ENCODE peak calls at places on chromosomes 4 and X, in four cellular contexts. A is H1, N is K562, Y is HepG2. Q is an unnamed sample.

GRCh38 chr4:45662996-45663395 is 460.9 kb downstream of the GABRG1 start:
- DNase-seq in A (no peak), N (no peak), Y (no peak), Q (no peak)

GRCh38 chr4:8026455-8026854 is 86.8 kb upstream of the AFAP1 start:
- DNase-seq in N (no peak), A (no peak), Y (no peak), Q (no peak)

GRCh38 chr4:83454626-83455025 is 997 bp downstream of the HELQ start:
- DNase-seq in A (no peak), N (no peak), Y (no peak), Q (no peak)

GRCh38 chr4:90142091-90142490 is 14.9 kb downstream of the CCSER1 start:
- DNase-seq in Y (no peak), N (no peak), A (no peak), Q (no peak)

GRCh38 chr4:51867689-51868448 is 24.9 kb downstream of the DCUN1D4 start:
- DNase-seq in Y (no peak), N (no peak), A (no peak), Q (no peak)

GRCh38 chr4:186904104-186904503 is 180.4 kb upstream of the FAT1 start:
- DNase-seq in N (no peak), A (no peak), Y (peak; percentile 47), Q (no peak)

GRCh38 chrX:38929966-38930421 is 128.7 kb downstream of the MID1IP1 start:
- DNase-seq in A (no peak), Y (no peak), N (no peak), Q (no peak)

GRCh38 chr4:93731448-93731847 is 97.1 kb upstream of the ATOH1 start:
- DNase-seq in Y (no peak), N (no peak), A (no peak), Q (no peak)

GRCh38 chr4:8904666-8905065 is 33.0 kb upstream of the HMX1 start:
- DNase-seq in Y (no peak), A (no peak), N (no peak), Q (no peak)

GRCh38 chr4:139575072-139575471 is 19.1 kb upstream of the SETD7 start:
- DNase-seq in Y (no peak), A (no peak), N (no peak), Q (no peak)

GRCh38 chr4:3516836-3517730 is 15.1 kb downstream of the LRPAP1 start:
- DNase-seq in N (no peak), Y (no peak), A (no peak), Q (no peak)

GRCh38 chr4:139808381-139809206 is 143.0 kb downstream of the MGST2 start:
- DNase-seq in Y (peak; percentile 13), N (no peak), A (no peak), Q (no peak)

GRCh38 chrX:151902813-151903591 is 9.7 kb upstream of the MAGEA4 start:
- DNase-seq in N (no peak), A (no peak), Y (peak; percentile 2), Q (peak; percentile 29)

GRCh38 chrX:133909888-133910287 is 75.5 kb downstream of the GPC3 start:
- DNase-seq in Y (no peak), A (no peak), N (no peak), Q (no peak)

GRCh38 chr4:47451657-47452056 is 11.8 kb downstream of the COMMD8 start:
- DNase-seq in A (no peak), Y (no peak), N (no peak), Q (no peak)

GRCh38 chr4:107243141-107243779 is 207.1 kb upstream of the DKK2 start:
- DNase-seq in Y (no peak), A (no peak), N (no peak), Q (no peak)

GRCh38 chr4:174225247-174226054 is 58.0 kb downstream of the FBXO8 start:
- DNase-seq in N (no peak), A (no peak), Y (no peak), Q (no peak)

GRCh38 chr4:53688186-53688790 is 97.0 kb upstream of the LNX1 start:
- DNase-seq in Y (no peak), A (no peak), N (no peak), Q (no peak)

GRCh38 chr4:174592985-174593335 is 70.7 kb upstream of the HPGD start:
- DNase-seq in N (no peak), Y (no peak), A (no peak), Q (no peak)

GRCh38 chrX:74349387-74349786 is 45.4 kb downstream of the ZCCHC13 start:
- DNase-seq in N (no peak), Y (peak; percentile 3), A (no peak), Q (peak; percentile 6)

GRCh38 chr4:113467581-113467980 is 294.0 kb downstream of the CAMK2D start:
- DNase-seq in Y (no peak), A (no peak), N (no peak), Q (no peak)

GRCh38 chr4:146654976-146655761 is 16.5 kb downstream of the POU4F2 start:
- DNase-seq in N (no peak), Y (no peak), A (no peak), Q (no peak)
- H3K4me2 ChIP-seq in N (no peak overlapping the region), Y (no peak overlapping the region), A (peak overlapping the region; percentile 67), Q (no peak overlapping the region)

DNA sequence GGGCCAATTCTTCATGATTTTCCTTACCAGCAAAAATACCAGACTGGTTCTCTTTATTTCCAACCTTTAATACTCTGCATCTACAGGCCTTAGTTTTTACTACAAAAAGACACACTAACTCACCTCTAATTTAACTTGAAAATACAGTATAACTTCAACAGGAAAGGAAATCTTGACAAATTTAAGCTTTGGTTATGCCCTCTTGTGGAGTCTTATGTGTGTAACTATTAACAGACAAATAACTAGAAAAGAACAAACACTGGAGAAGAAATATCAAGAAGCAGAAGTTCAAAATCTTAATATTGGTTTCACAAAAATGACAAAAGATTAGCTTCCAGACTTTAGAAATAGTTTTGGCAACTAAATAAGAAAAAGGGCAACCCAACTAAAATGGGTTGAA is 33.0 kb downstream of the PPA2 start:
- DNase-seq in Y (no peak), A (no peak), N (no peak), Q (no peak)
- TF ChIP-seq CTCF in Y (no peak), A (no peak), N (no peak), Q (no peak)

GRCh38 chr4:42377497-42377896 is 19.8 kb upstream of the SHISA3 start:
- DNase-seq in A (no peak), N (no peak), Y (no peak), Q (no peak)
- TF ChIP-seq FOSL1 in A (no peak), N (no peak), Y (no peak), Q (no peak)

DNA sequence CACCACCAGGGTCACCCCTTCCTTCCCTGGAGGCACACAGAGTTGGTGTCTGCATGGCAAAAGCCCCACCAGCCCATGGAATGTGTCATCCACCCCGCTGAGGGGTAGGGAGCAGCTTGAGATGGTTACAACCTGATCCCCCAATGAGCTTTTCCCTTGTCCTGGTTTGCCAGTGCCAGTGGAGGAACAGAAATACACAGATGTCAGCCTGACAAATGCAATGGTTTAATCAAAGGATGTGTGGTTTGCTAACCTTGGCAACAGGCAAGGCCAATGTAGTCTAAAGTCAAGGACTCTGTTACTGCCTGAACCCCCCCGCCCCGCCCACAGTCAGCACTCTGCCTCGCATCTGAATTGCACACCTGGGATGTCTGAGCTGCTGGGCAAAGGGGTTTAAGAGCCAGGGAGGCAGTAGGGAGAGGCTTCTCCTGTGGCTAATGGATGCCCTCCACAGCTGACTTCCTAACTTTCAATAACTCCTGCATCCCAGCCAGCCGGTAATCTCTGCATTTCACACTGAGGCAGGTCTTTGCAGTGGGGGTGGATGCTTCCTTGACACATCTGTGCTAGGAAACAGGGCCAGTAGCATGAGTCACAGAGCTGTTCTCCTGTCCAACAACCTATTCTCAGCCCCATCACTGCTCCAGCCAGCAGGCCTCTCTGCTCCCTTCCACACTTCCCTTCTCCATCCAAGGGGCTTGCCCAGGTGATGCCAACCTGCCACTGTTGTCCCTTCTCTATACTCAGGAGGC is 137.5 kb downstream of the AMMECR1 start:
- DNase-seq in Y (no peak), N (no peak), A (no peak), Q (peak; percentile 16)
- H3K4me2 ChIP-seq in Y (no peak overlapping the region), N (no peak overlapping the region), A (no peak overlapping the region), Q (peak overlapping the region; percentile 62)

DNA sequence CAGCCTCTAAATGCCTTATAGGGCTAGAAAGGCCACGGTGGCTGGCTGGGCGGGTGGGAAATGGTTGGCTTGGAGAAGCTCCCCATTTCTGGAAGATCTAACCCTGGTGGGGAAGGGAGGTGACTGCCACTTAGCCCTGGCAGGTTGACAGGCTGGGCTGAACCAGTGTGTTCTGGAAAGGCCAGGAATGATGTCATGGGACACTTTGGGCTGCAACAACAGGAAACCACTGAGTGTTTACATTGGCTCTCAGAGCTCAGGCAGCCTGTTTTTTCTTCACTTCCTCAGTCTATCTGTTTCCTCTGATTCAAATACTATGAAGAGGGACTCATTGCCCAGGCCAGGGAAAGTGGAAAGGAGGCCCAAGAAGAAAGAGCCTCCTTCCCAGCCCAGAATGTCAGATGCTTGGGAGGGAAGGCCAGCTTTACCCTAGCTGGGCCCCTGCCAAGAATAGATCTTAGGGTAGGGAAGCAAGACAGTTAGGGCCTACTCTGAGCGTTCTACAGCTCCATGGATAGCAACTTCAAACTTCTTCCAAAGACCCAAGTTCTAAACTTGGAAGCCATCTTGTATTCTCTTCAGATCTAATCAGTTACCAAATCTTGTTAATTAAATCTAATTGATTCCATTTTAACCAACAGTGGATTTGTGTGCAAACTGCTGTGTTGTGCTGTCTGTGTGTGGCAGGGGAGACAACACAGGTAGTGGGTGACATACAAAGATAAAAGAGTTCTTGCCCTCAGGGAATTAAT is 65.7 kb upstream of the MSN start:
- DNase-seq in Y (peak; percentile 0), N (no peak), A (no peak), Q (no peak)
- TF ChIP-seq CTCF in Y (no peak), N (no peak), A (no peak), Q (no peak)

GRCh38 chrX:41912922-41913321 is 10.4 kb downstream of the CASK start:
- DNase-seq in A (no peak), N (no peak), Y (no peak), Q (no peak)
- TF ChIP-seq FOSL1 in A (no peak), N (no peak), Y (no peak), Q (no peak)

DNA sequence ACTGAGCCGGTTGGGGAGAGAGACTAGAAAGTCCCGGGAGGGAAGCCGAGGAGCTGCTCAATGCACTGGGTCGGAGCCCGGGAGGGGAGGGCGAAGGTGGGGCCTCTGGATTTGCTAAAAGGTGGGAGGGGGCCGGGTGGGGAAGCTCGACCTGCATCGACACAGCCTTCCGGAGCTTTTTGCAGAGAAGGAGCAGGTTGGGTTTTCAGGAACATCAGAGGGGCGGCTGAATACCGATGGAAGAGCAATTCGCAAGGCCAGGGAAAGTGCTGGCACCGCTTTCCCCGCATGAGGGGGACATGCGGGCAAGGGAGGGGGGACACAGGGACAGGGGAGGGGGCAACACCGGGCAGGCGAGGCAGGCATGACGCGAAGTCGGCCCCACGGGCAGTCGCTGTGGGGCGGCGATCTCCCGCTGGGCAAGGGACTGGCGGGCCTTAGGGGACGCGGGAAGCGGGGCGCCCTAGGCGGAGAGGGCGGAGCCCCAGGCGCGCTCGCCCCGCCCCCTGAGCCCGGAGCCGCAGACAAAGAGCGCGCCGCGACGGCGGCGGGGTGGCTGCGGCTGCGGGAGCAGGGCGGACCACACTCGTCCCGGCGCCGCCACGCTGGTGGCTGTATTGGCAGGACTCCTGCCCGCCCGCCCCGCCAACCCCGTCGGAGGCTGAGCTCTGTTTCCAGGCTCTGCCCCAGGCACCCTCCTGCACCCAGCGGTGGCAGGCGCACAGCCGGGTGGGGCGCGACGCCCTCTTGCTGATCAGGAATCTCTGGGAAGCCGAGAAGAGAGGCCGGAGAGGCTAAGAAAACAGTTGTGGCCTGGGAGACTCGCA is 11.6 kb downstream of the PDZD4 start:
- DNase-seq in A (no peak), N (peak; percentile 91), Y (no peak), Q (no peak)
- H3K4me2 ChIP-seq in A (peak overlapping the region; percentile 80), N (peak overlapping the region; percentile 73), Y (peak overlapping the region; percentile 62), Q (peak overlapping the region; percentile 68)

GRCh38 chr4:153159016-153159415 is 45.2 kb upstream of the TRIM2 start:
- DNase-seq in Y (no peak), N (no peak), A (no peak), Q (no peak)
- TF ChIP-seq CTCF in Y (no peak), N (no peak), A (no peak), Q (peak; percentile 14)

GRCh38 chr4:159027535-159027934 is 75.3 kb upstream of the RAPGEF2 start:
- DNase-seq in Y (no peak), N (no peak), A (no peak), Q (no peak)
- TF ChIP-seq FOSL1 in Y (no peak), N (no peak), A (no peak), Q (no peak)

Q was measured in HCT116.